ENCODE peak calls at places on chromosomes 11 and 22, in six cellular contexts. One of them, this sample, is unnamed.
A peak's percentile ranks its signal among the peaks of the same experiment; 100 is the strongest.

GRCh38 chr22:17606472-17606871 is 22.1 kb downstream of the ATP6V1E1 start:
- DNase-seq in neuronal stem cell: no peak
- DNase-seq in IMR-90: peak; percentile 65
- DNase-seq in H1: no peak
- DNase-seq in mesenchymal stem cell: no peak
- DNase-seq in trophoblast cell: no peak
- DNase-seq in this sample: no peak

GRCh38 chr22:20403779-20404140 is 9.8 kb downstream of the ZNF74 start:
- DNase-seq in neuronal stem cell: no peak
- DNase-seq in IMR-90: no peak
- DNase-seq in H1: no peak
- DNase-seq in mesenchymal stem cell: no peak
- DNase-seq in trophoblast cell: no peak
- DNase-seq in this sample: no peak

GRCh38 chr11:73429121-73429740 is 53.0 kb downstream of the RELT start:
- DNase-seq in neuronal stem cell: no peak
- DNase-seq in IMR-90: peak; percentile 75
- DNase-seq in H1: no peak
- DNase-seq in mesenchymal stem cell: peak; percentile 13
- DNase-seq in trophoblast cell: no peak
- DNase-seq in this sample: no peak

GRCh38 chr11:57637626-57638004 is 12.1 kb downstream of the YPEL4 start:
- DNase-seq in neuronal stem cell: no peak
- DNase-seq in IMR-90: no peak
- DNase-seq in H1: no peak
- DNase-seq in mesenchymal stem cell: peak; percentile 18
- DNase-seq in trophoblast cell: peak; percentile 70
- DNase-seq in this sample: peak; percentile 84

GRCh38 chr22:42294034-42294985 is 23.9 kb upstream of the TCF20 start:
- DNase-seq in neuronal stem cell: peak; percentile 72
- DNase-seq in IMR-90: peak; percentile 41
- DNase-seq in H1: peak; percentile 92
- DNase-seq in mesenchymal stem cell: peak; percentile 60
- DNase-seq in trophoblast cell: peak; percentile 72
- DNase-seq in this sample: peak; percentile 91

GRCh38 chr11:55342901-55343300 is at the start of gene OR4A16:
- DNase-seq in neuronal stem cell: no peak
- DNase-seq in IMR-90: no peak
- DNase-seq in H1: no peak
- DNase-seq in mesenchymal stem cell: no peak
- DNase-seq in trophoblast cell: no peak
- DNase-seq in this sample: no peak

GRCh38 chr11:112885744-112886706 is 75.2 kb upstream of the NCAM1 start:
- DNase-seq in neuronal stem cell: no peak
- DNase-seq in IMR-90: no peak
- DNase-seq in H1: no peak
- DNase-seq in mesenchymal stem cell: no peak
- DNase-seq in trophoblast cell: no peak
- DNase-seq in this sample: no peak

GRCh38 chr22:34992672-34993071 is 73.3 kb upstream of the ISX start:
- DNase-seq in neuronal stem cell: no peak
- DNase-seq in IMR-90: no peak
- DNase-seq in H1: no peak
- DNase-seq in mesenchymal stem cell: no peak
- DNase-seq in trophoblast cell: no peak
- DNase-seq in this sample: no peak

GRCh38 chr22:43205748-43206514 is 19.0 kb upstream of the TTLL12 start:
- DNase-seq in neuronal stem cell: no peak
- DNase-seq in IMR-90: no peak
- DNase-seq in H1: no peak
- DNase-seq in mesenchymal stem cell: no peak
- DNase-seq in trophoblast cell: no peak
- DNase-seq in this sample: no peak

GRCh38 chr11:2716376-2717095 is 16.7 kb upstream of the KCNQ1OT1 start:
- DNase-seq in neuronal stem cell: no peak
- DNase-seq in IMR-90: no peak
- DNase-seq in H1: no peak
- DNase-seq in mesenchymal stem cell: no peak
- DNase-seq in trophoblast cell: no peak
- DNase-seq in this sample: no peak

GRCh38 chr11:100340416-100341323 is 346.4 kb upstream of the ARHGAP42 start:
- DNase-seq in neuronal stem cell: no peak
- DNase-seq in IMR-90: no peak
- DNase-seq in H1: no peak
- DNase-seq in mesenchymal stem cell: no peak
- DNase-seq in trophoblast cell: no peak
- DNase-seq in this sample: no peak

GRCh38 chr11:101929516-101929915 is 13.2 kb upstream of the ANGPTL5 start:
- DNase-seq in neuronal stem cell: no peak
- DNase-seq in IMR-90: no peak
- DNase-seq in H1: no peak
- DNase-seq in mesenchymal stem cell: no peak
- DNase-seq in trophoblast cell: no peak
- DNase-seq in this sample: no peak

GRCh38 chr11:19025799-19026406 is 34.6 kb downstream of the MRGPRX2 start:
- DNase-seq in neuronal stem cell: no peak
- DNase-seq in IMR-90: peak; percentile 1
- DNase-seq in H1: no peak
- DNase-seq in mesenchymal stem cell: peak; percentile 12
- DNase-seq in trophoblast cell: no peak
- DNase-seq in this sample: no peak

GRCh38 chr11:88398372-88399140 is 61.0 kb upstream of the CTSC start:
- DNase-seq in neuronal stem cell: no peak
- DNase-seq in IMR-90: peak; percentile 69
- DNase-seq in H1: no peak
- DNase-seq in mesenchymal stem cell: peak; percentile 59
- DNase-seq in trophoblast cell: peak; percentile 31
- DNase-seq in this sample: no peak

GRCh38 chr22:38655532-38656255 is 498 bp downstream of the FAM227A start:
- DNase-seq in neuronal stem cell: no peak
- DNase-seq in IMR-90: peak; percentile 9
- DNase-seq in H1: no peak
- DNase-seq in mesenchymal stem cell: peak; percentile 49
- DNase-seq in trophoblast cell: peak; percentile 36
- DNase-seq in this sample: no peak

GRCh38 chr11:8740156-8740555 is 57.6 kb downstream of the RPL27A start:
- DNase-seq in neuronal stem cell: no peak
- DNase-seq in IMR-90: no peak
- DNase-seq in H1: no peak
- DNase-seq in mesenchymal stem cell: no peak
- DNase-seq in trophoblast cell: no peak
- DNase-seq in this sample: no peak

GRCh38 chr11:124873980-124874379 is 8.7 kb downstream of the ROBO3 start:
- DNase-seq in neuronal stem cell: no peak
- DNase-seq in IMR-90: no peak
- DNase-seq in H1: no peak
- DNase-seq in mesenchymal stem cell: no peak
- DNase-seq in trophoblast cell: no peak
- DNase-seq in this sample: no peak

GRCh38 chr22:38751422-38752346 is 4.1 kb downstream of the SUN2 start:
- DNase-seq in neuronal stem cell: no peak
- DNase-seq in IMR-90: no peak
- DNase-seq in H1: no peak
- DNase-seq in mesenchymal stem cell: no peak
- DNase-seq in trophoblast cell: peak; percentile 94
- DNase-seq in this sample: no peak

GRCh38 chr22:38776086-38776485 is 17.9 kb downstream of the DNAL4 start:
- DNase-seq in neuronal stem cell: no peak
- DNase-seq in IMR-90: no peak
- DNase-seq in H1: no peak
- DNase-seq in mesenchymal stem cell: no peak
- DNase-seq in trophoblast cell: no peak
- DNase-seq in this sample: no peak

GRCh38 chr11:103727262-103727661 is 309.2 kb upstream of the DDI1 start:
- DNase-seq in neuronal stem cell: no peak
- DNase-seq in IMR-90: no peak
- DNase-seq in H1: no peak
- DNase-seq in mesenchymal stem cell: no peak
- DNase-seq in trophoblast cell: no peak
- DNase-seq in this sample: no peak

GRCh38 chr11:69386594-69387408 is 92.8 kb downstream of the MYEOV start:
- DNase-seq in neuronal stem cell: no peak
- DNase-seq in IMR-90: no peak
- DNase-seq in H1: no peak
- DNase-seq in mesenchymal stem cell: no peak
- DNase-seq in trophoblast cell: no peak
- DNase-seq in this sample: no peak

GRCh38 chr22:48680601-48681000 is 1147.1 kb downstream of the BRD1 start:
- DNase-seq in neuronal stem cell: no peak
- DNase-seq in IMR-90: no peak
- DNase-seq in H1: no peak
- DNase-seq in mesenchymal stem cell: no peak
- DNase-seq in trophoblast cell: no peak
- DNase-seq in this sample: no peak
- H3K9me3 ChIP-seq in neuronal stem cell: no peaks in the 10 kb centered on the region
- H3K9me3 ChIP-seq in IMR-90: peaks cover 52% of the 10 kb centered on the region
- H3K9me3 ChIP-seq in H1: no peaks in the 10 kb centered on the region
- H3K9me3 ChIP-seq in mesenchymal stem cell: no peaks in the 10 kb centered on the region
- H3K9me3 ChIP-seq in trophoblast cell: no peaks in the 10 kb centered on the region
- H3K9me3 ChIP-seq in this sample: no peaks in the 10 kb centered on the region

GRCh38 chr22:39943941-39944624 is 16.1 kb upstream of the TMA7B start:
- DNase-seq in neuronal stem cell: no peak
- DNase-seq in IMR-90: no peak
- DNase-seq in H1: no peak
- DNase-seq in mesenchymal stem cell: no peak
- DNase-seq in trophoblast cell: no peak
- DNase-seq in this sample: no peak
- H3K4ac ChIP-seq in neuronal stem cell: no peak overlapping the region
- H3K4ac ChIP-seq in IMR-90: no peak overlapping the region
- H3K4ac ChIP-seq in H1: no peak overlapping the region
- H3K4ac ChIP-seq in mesenchymal stem cell: no peak overlapping the region
- H3K4ac ChIP-seq in trophoblast cell: no peak overlapping the region
- H3K4ac ChIP-seq in this sample: no peak overlapping the region

GRCh38 chr11:90856790-90857189 is 633.9 kb upstream of the CHORDC1 start:
- DNase-seq in neuronal stem cell: no peak
- DNase-seq in IMR-90: no peak
- DNase-seq in H1: no peak
- DNase-seq in mesenchymal stem cell: no peak
- DNase-seq in trophoblast cell: no peak
- DNase-seq in this sample: no peak
- H3K14ac ChIP-seq in neuronal stem cell: no peak overlapping the region
- H3K14ac ChIP-seq in IMR-90: no peak overlapping the region
- H3K14ac ChIP-seq in H1: no peak overlapping the region
- H3K14ac ChIP-seq in mesenchymal stem cell: no peak overlapping the region
- H3K14ac ChIP-seq in trophoblast cell: no peak overlapping the region
- H3K14ac ChIP-seq in this sample: no peak overlapping the region

GRCh38 chr22:47883757-47884156 is 1121.3 kb downstream of the TBC1D22A start:
- DNase-seq in neuronal stem cell: no peak
- DNase-seq in IMR-90: no peak
- DNase-seq in H1: no peak
- DNase-seq in mesenchymal stem cell: no peak
- DNase-seq in trophoblast cell: no peak
- DNase-seq in this sample: no peak
- H3K9me3 ChIP-seq in neuronal stem cell: no peaks in the 10 kb centered on the region
- H3K9me3 ChIP-seq in IMR-90: peaks cover 64% of the 10 kb centered on the region
- H3K9me3 ChIP-seq in H1: peaks cover 77% of the 10 kb centered on the region
- H3K9me3 ChIP-seq in mesenchymal stem cell: no peaks in the 10 kb centered on the region
- H3K9me3 ChIP-seq in trophoblast cell: peaks cover 37% of the 10 kb centered on the region
- H3K9me3 ChIP-seq in this sample: no peaks in the 10 kb centered on the region

DNA sequence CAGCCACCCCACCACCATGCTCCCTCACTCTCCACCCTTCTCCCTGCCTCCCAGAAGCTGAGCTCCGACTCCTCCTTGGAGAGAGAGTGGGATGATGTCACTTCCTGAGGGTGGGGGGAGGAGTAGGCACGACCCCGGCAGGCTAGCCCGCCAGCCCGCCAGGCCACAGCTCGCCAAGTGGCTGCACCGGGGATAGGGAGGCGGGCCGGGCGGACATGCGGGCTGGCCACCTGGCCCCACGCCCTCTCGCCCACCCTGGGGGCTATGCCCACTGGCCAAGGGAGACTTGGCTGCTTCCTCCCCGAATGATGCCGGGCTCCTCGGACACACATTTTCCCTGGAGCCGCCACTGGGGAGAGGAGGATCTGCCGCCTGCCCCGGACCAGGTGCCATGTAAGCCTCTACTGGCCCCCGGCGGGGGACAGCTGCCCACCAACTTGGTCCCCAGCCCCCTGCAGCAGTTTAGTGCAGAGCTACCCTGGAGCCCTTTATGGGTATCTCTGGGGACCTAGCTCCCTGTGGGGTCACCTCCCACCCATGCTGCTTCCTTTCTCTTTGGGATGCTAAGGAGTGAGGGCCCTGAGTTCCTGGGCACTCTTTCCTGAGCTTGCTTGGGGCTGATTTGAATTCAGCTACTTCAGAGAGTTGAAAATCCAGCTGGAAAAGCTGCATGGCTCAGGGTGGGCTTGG is 33.7 kb upstream of the MYRF start:
- DNase-seq in neuronal stem cell: peak; percentile 71
- DNase-seq in IMR-90: peak; percentile 74
- DNase-seq in H1: peak; percentile 87
- DNase-seq in mesenchymal stem cell: peak; percentile 82
- DNase-seq in trophoblast cell: no peak
- DNase-seq in this sample: peak; percentile 86
- H3K4ac ChIP-seq in neuronal stem cell: peak overlapping the region; percentile 32
- H3K4ac ChIP-seq in IMR-90: peak overlapping the region; percentile 76
- H3K4ac ChIP-seq in H1: peak overlapping the region; percentile 11
- H3K4ac ChIP-seq in mesenchymal stem cell: no peak overlapping the region
- H3K4ac ChIP-seq in trophoblast cell: no peak overlapping the region
- H3K4ac ChIP-seq in this sample: no peak overlapping the region

GRCh38 chr11:29435421-29435820 is 581.4 kb downstream of the KCNA4 start:
- DNase-seq in neuronal stem cell: no peak
- DNase-seq in IMR-90: peak; percentile 4
- DNase-seq in H1: no peak
- DNase-seq in mesenchymal stem cell: no peak
- DNase-seq in trophoblast cell: no peak
- DNase-seq in this sample: no peak
- H3K14ac ChIP-seq in neuronal stem cell: no peak overlapping the region
- H3K14ac ChIP-seq in IMR-90: no peak overlapping the region
- H3K14ac ChIP-seq in H1: no peak overlapping the region
- H3K14ac ChIP-seq in mesenchymal stem cell: no peak overlapping the region
- H3K14ac ChIP-seq in trophoblast cell: no peak overlapping the region
- H3K14ac ChIP-seq in this sample: no peak overlapping the region

DNA sequence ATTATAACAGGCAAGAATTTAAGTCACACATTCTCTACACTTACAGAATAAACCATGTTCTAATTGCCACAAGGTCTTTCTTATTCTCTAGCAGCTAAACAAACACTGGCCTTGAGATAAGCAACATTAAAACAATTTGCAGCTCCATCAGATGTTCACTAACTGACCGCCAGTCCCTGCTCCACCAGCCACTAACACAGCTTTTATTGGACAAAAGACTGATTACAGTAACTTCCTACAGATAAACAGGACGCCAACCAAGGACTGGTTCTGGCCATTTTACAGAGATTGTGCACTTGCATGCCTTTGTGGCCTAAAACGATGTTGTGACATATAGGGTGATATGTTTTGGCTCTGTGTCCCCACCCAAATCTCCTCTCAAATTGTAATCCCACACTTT is 388.9 kb upstream of the LRRC4C start:
- DNase-seq in neuronal stem cell: no peak
- DNase-seq in IMR-90: no peak
- DNase-seq in H1: no peak
- DNase-seq in mesenchymal stem cell: no peak
- DNase-seq in trophoblast cell: no peak
- DNase-seq in this sample: no peak
- H3K9me3 ChIP-seq in neuronal stem cell: no peaks in the 10 kb centered on the region
- H3K9me3 ChIP-seq in IMR-90: peaks cover 7% of the 10 kb centered on the region
- H3K9me3 ChIP-seq in H1: no peaks in the 10 kb centered on the region
- H3K9me3 ChIP-seq in mesenchymal stem cell: peaks cover 2% of the 10 kb centered on the region
- H3K9me3 ChIP-seq in trophoblast cell: no peaks in the 10 kb centered on the region
- H3K9me3 ChIP-seq in this sample: no peaks in the 10 kb centered on the region

This sample was measured in H9.